ENCODE peak calls at places on chromosome 11, in four cellular contexts. I, E, L and D are unnamed samples.

GRCh38 chr11:129657866-129658557 is 157.6 kb upstream of the TMEM45B start:
- DNase-seq in L (no peak), E (peak), I (no peak), D (no peak)

GRCh38 chr11:58813693-58814092 is 30.8 kb downstream of the GLYATL2 start:
- DNase-seq in E (no peak), I (no peak), L (no peak), D (no peak)

GRCh38 chr11:93444671-93445073 is 98.5 kb downstream of the SMCO4 start:
- DNase-seq in I (no peak), L (no peak), E (peak), D (no peak)

GRCh38 chr11:35873721-35874120 is 70.1 kb upstream of the LDLRAD3 start:
- DNase-seq in E (no peak), I (no peak), L (no peak), D (no peak)

GRCh38 chr11:110366234-110366633 is 63.5 kb upstream of the FDX1 start:
- DNase-seq in E (peak), I (no peak), L (no peak), D (no peak)

GRCh38 chr11:7672960-7673723 is at the start of gene CYB5R2:
- DNase-seq in L (peak), E (peak), I (no peak), D (peak)

GRCh38 chr11:76653674-76654309 is 16.8 kb downstream of the LRRC32 start:
- DNase-seq in E (peak), I (no peak), L (peak), D (peak)

GRCh38 chr11:113722221-113722620 is 16.1 kb upstream of the TMPRSS5 start:
- DNase-seq in I (no peak), L (no peak), E (no peak), D (no peak)

GRCh38 chr11:60863550-60864521 is 3.5 kb upstream of the ZP1 start:
- DNase-seq in I (no peak), E (peak), L (no peak), D (no peak)